ENCODE peak calls at places on chromosomes 4 and X, in six cellular contexts. L is HCT116, X is H9, A is endothelial cell of umbilical vein, W is tibial nerve, J is spleen. T is an unnamed sample. For H3K4me1, the result is how much of the 10 kb centered on the place peaks cover.

GRCh38 chr4:30619679-30620078 is 100.5 kb upstream of the PCDH7 start:
- DNase-seq in L (no peak), X (no peak), A (no peak), W (no peak), J (no peak), T (no peak)

GRCh38 chrX:41558531-41558930 is 111.4 kb downstream of the NYX start:
- DNase-seq in L (no peak), X (no peak), A (peak), W (no peak), J (no peak), T (no peak)

GRCh38 chr4:74874785-74875367 is 58.0 kb upstream of the PARM1 start:
- DNase-seq in L (peak), X (peak), A (peak), W (peak), J (no peak), T (no peak)

GRCh38 chr4:38163216-38164006 is 203.2 kb downstream of the PTTG2 start:
- DNase-seq in L (no peak), X (no peak), A (peak), W (no peak), J (no peak), T (no peak)

GRCh38 chr4:153113838-153114105 is 90.5 kb upstream of the TRIM2 start:
- DNase-seq in L (no peak), X (no peak), A (no peak), W (no peak), J (no peak), T (no peak)

GRCh38 chrX:5100004-5100403 is 1128.7 kb downstream of the NLGN4X start:
- DNase-seq in L (no peak), X (no peak), A (no peak), W (no peak), J (no peak), T (no peak)

GRCh38 chr4:104491396-104491821 is 3.3 kb downstream of the CXXC4 start:
- DNase-seq in L (no peak), X (peak), A (no peak), W (no peak), J (peak), T (peak)

GRCh38 chrX:21764043-21764442 is 6.1 kb upstream of the SMPX start:
- DNase-seq in L (no peak), X (no peak), A (no peak), W (no peak), J (no peak), T (no peak)

GRCh38 chr4:16524911-16525574 is 298.8 kb upstream of the TAPT1 start:
- DNase-seq in L (no peak), X (no peak), A (no peak), W (no peak), J (no peak), T (no peak)

GRCh38 chrX:6225307-6226052 is 3.2 kb downstream of the NLGN4X start:
- DNase-seq in L (no peak), X (no peak), A (no peak), W (no peak), J (no peak), T (no peak)

GRCh38 chrX:52558140-52558539 is 41.3 kb upstream of the XAGE1B start:
- DNase-seq in L (no peak), X (no peak), A (no peak), W (no peak), J (no peak), T (no peak)

GRCh38 chr4:25575581-25575980 is 80.1 kb upstream of the SLC34A2 start:
- DNase-seq in L (no peak), X (no peak), A (no peak), W (no peak), J (no peak), T (no peak)

GRCh38 chrX:115255003-115255402 is 21.1 kb upstream of the LRCH2 start:
- DNase-seq in L (no peak), X (no peak), A (no peak), W (no peak), J (no peak), T (no peak)

GRCh38 chr4:147733614-147734344 is 1.9 kb downstream of the ARHGAP10 start:
- DNase-seq in L (no peak), X (no peak), A (peak), W (peak), J (no peak), T (no peak)

GRCh38 chrX:41180194-41180902 is 95.1 kb downstream of the USP9X start:
- DNase-seq in L (peak), X (peak), A (peak), W (peak), J (no peak), T (no peak)

GRCh38 chrX:110086916-110087484 is 84.1 kb downstream of the TMEM164 start:
- DNase-seq in L (peak), X (no peak), A (peak), W (no peak), J (no peak), T (no peak)

GRCh38 chr4:2732526-2732925 is 23.6 kb downstream of the TNIP2 start:
- DNase-seq in L (no peak), X (no peak), A (no peak), W (no peak), J (peak), T (peak)

GRCh38 chrX:73964607-73965006 is 339.4 kb upstream of the ZCCHC13 start:
- DNase-seq in L (no peak), X (no peak), A (no peak), W (no peak), J (no peak), T (no peak)

GRCh38 chr4:139560396-139561084 is 4.5 kb upstream of the SETD7 start:
- DNase-seq in L (no peak), X (peak), A (peak), W (no peak), J (peak), T (no peak)

GRCh38 chrX:132651411-132652086 is 162.7 kb upstream of the MBNL3 start:
- DNase-seq in L (no peak), X (no peak), A (no peak), W (no peak), J (no peak), T (no peak)

GRCh38 chr4:1608821-1609500 is 75.2 kb downstream of the FAM53A start:
- DNase-seq in L (no peak), X (no peak), A (no peak), W (no peak), J (peak), T (peak)

GRCh38 chr4:15738877-15739276 is 36.0 kb downstream of the BST1 start:
- DNase-seq in L (no peak), X (no peak), A (no peak), W (no peak), J (no peak), T (no peak)

GRCh38 chr4:122889726-122890125 is 32.7 kb downstream of the NUDT6 start:
- DNase-seq in L (no peak), X (no peak), A (no peak), W (no peak), J (no peak), T (no peak)

GRCh38 chrX:7225338-7225737 is 77.4 kb upstream of the PUDP start:
- DNase-seq in L (no peak), X (no peak), A (no peak), W (no peak), J (no peak), T (no peak)

GRCh38 chrX:103250977-103251376 is 4.0 kb downstream of the TCEAL8 start:
- DNase-seq in L (no peak), X (no peak), A (no peak), W (no peak), J (no peak), T (no peak)

GRCh38 chrX:47143894-47144625 is 442 bp downstream of the NDUFB11 start:
- DNase-seq in L (no peak), X (no peak), A (no peak), W (no peak), J (peak), T (no peak)

GRCh38 chrX:71098302-71098701 is 2.7 kb downstream of the FOXO4 start:
- DNase-seq in L (peak), X (no peak), A (peak), W (peak), J (peak), T (peak)

GRCh38 chr4:125445525-125445924 is 130.8 kb downstream of the FAT4 start:
- DNase-seq in L (no peak), X (no peak), A (no peak), W (no peak), J (no peak), T (no peak)

GRCh38 chr4:108683479-108683878 is 33.1 kb downstream of the OSTC start:
- DNase-seq in L (peak), X (no peak), A (peak), W (peak), J (no peak), T (no peak)

GRCh38 chr4:162957521-162958143 is 209.1 kb downstream of the NAF1 start:
- DNase-seq in L (no peak), X (no peak), A (no peak), W (no peak), J (no peak), T (no peak)

GRCh38 chrX:45110494-45110893 is 90.2 kb downstream of the DIPK2B start:
- DNase-seq in L (no peak), X (no peak), A (no peak), W (no peak), J (no peak), T (no peak)

GRCh38 chr4:159447296-159447695 is 344.4 kb downstream of the RAPGEF2 start:
- DNase-seq in L (no peak), X (no peak), A (no peak), W (no peak), J (no peak), T (no peak)

GRCh38 chr4:159443975-159444374 is 341.1 kb downstream of the RAPGEF2 start:
- DNase-seq in L (no peak), X (no peak), A (no peak), W (no peak), J (no peak), T (no peak)

GRCh38 chr4:159445671-159446070 is 342.8 kb downstream of the RAPGEF2 start:
- DNase-seq in L (no peak), X (no peak), A (no peak), W (no peak), J (no peak), T (no peak)

GRCh38 chr4:159446266-159446976 is 343.5 kb downstream of the RAPGEF2 start:
- DNase-seq in L (peak), X (peak), A (peak), W (peak), J (no peak), T (no peak)

GRCh38 chr4:159444668-159445067 is 341.8 kb downstream of the RAPGEF2 start:
- DNase-seq in L (no peak), X (no peak), A (peak), W (no peak), J (no peak), T (no peak)
- TF ChIP-seq CTCF in L (no peak), X (peak), A (peak), W (no peak), J (no peak), T (no peak)

GRCh38 chrX:16856744-16857143 is 13.4 kb downstream of the RBBP7 start:
- DNase-seq in L (no peak), X (no peak), A (no peak), W (no peak), J (no peak), T (no peak)
- H3K27ac ChIP-seq in L (no peak), X (no peak), A (no peak), W (no peak), J (no peak), T (no peak)

GRCh38 chrX:107561468-107562215 is 66.7 kb upstream of the PRPS1 start:
- DNase-seq in L (no peak), X (peak), A (no peak), W (no peak), J (no peak), T (no peak)

GRCh38 chrX:107565005-107565404 is 63.3 kb upstream of the PRPS1 start:
- DNase-seq in L (no peak), X (no peak), A (no peak), W (no peak), J (no peak), T (no peak)

GRCh38 chrX:107565916-107566602 is 62.3 kb upstream of the PRPS1 start:
- DNase-seq in L (peak), X (peak), A (peak), W (no peak), J (no peak), T (no peak)

GRCh38 chrX:107562482-107562881 is 65.8 kb upstream of the PRPS1 start:
- DNase-seq in L (no peak), X (no peak), A (no peak), W (no peak), J (no peak), T (no peak)

GRCh38 chrX:107563851-107564250 is 64.5 kb upstream of the PRPS1 start:
- DNase-seq in L (no peak), X (peak), A (no peak), W (no peak), J (no peak), T (no peak)
- H3K4me1 ChIP-seq in L (under half), X (under half), A (under half), W (under half), J (under half), T (under half)

GRCh38 chrX:111719426-111720210 is 38.6 kb downstream of the ALG13 start:
- DNase-seq in L (no peak), X (no peak), A (peak), W (no peak), J (no peak), T (no peak)
- TF ChIP-seq CTCF in L (no peak), X (peak), A (no peak), W (no peak), J (no peak), T (peak)

GRCh38 chr4:176622251-176622968 is 170.3 kb downstream of the VEGFC start:
- DNase-seq in L (no peak), X (no peak), A (no peak), W (no peak), J (no peak), T (no peak)
- H3K27ac ChIP-seq in L (no peak), X (no peak), A (no peak), W (no peak), J (no peak), T (no peak)

GRCh38 chr4:40223343-40223742 is 26.5 kb downstream of the RHOH start:
- DNase-seq in L (no peak), X (no peak), A (no peak), W (no peak), J (no peak), T (no peak)
- H3K4me1 ChIP-seq in L (under half), X (under half), A (under half), W (under half), J (half or more), T (under half)

GRCh38 chr4:180960758-180961401 is 1282.3 kb upstream of the TENM3 start:
- DNase-seq in L (no peak), X (no peak), A (no peak), W (no peak), J (no peak), T (no peak)
- TF ChIP-seq CTCF in L (peak), X (no peak), A (no peak), W (no peak), J (no peak), T (no peak)